ENCODE peak calls at places on chromosomes 2 and 18, in six cellular contexts. B, X, I, F, H and S are unnamed samples.

GRCh38 chr2:199749571-199749970 is 101.4 kb downstream of the FTCDNL1 start:
- DNase-seq in B (no peak), F (no peak), H (no peak), I (no peak), X (no peak), S (no peak)

GRCh38 chr2:117128471-117128870 is 686.0 kb upstream of the DDX18 start:
- DNase-seq in F (no peak), H (no peak), X (no peak), B (no peak), I (no peak), S (peak)

GRCh38 chr2:27807476-27807875 is 36.0 kb downstream of the MRPL33 start:
- DNase-seq in F (peak), H (peak), B (no peak), I (no peak), X (no peak), S (no peak)

GRCh38 chr2:56444339-56444738 is 260.5 kb downstream of the CCDC85A start:
- DNase-seq in X (no peak), H (peak), F (peak), I (no peak), B (peak), S (no peak)

GRCh38 chr2:34729845-34730244 is 1130.7 kb upstream of the FAM98A start:
- DNase-seq in I (no peak), B (no peak), F (peak), X (no peak), H (no peak), S (no peak)

GRCh38 chr2:165697727-165698620 is 96.1 kb downstream of the GALNT3 start:
- DNase-seq in I (no peak), H (no peak), X (no peak), F (peak), B (no peak), S (no peak)

GRCh38 chr2:74685408-74685807 is 31.4 kb downstream of the SEMA4F start:
- DNase-seq in F (no peak), H (no peak), X (no peak), B (no peak), I (no peak), S (peak)

GRCh38 chr2:238330391-238330790 is 10.1 kb downstream of the TRAF3IP1 start:
- DNase-seq in B (no peak), I (no peak), X (no peak), H (no peak), F (no peak), S (no peak)

GRCh38 chr2:218876562-218877219 is 4.0 kb upstream of the WNT10A start:
- DNase-seq in F (peak), X (peak), B (no peak), H (peak), I (peak), S (peak)

GRCh38 chr2:69305712-69306611 is 81.1 kb downstream of the GFPT1 start:
- DNase-seq in F (peak), X (no peak), B (no peak), H (no peak), I (no peak), S (no peak)

GRCh38 chr2:102620367-102620766 is 1.0 kb downstream of the SLC9A2 start:
- DNase-seq in I (no peak), F (no peak), H (peak), X (no peak), B (peak), S (no peak)

GRCh38 chr2:102618452-102619413 is 620 bp upstream of the SLC9A2 start:
- DNase-seq in I (no peak), B (peak), F (peak), X (peak), H (peak), S (peak)

GRCh38 chr2:102622646-102623045 is 3.3 kb downstream of the SLC9A2 start:
- DNase-seq in F (no peak), I (no peak), B (no peak), H (no peak), X (no peak), S (no peak)

GRCh38 chr2:102621630-102622029 is 2.3 kb downstream of the SLC9A2 start:
- DNase-seq in F (no peak), H (peak), X (no peak), B (peak), I (no peak), S (no peak)

DNA sequence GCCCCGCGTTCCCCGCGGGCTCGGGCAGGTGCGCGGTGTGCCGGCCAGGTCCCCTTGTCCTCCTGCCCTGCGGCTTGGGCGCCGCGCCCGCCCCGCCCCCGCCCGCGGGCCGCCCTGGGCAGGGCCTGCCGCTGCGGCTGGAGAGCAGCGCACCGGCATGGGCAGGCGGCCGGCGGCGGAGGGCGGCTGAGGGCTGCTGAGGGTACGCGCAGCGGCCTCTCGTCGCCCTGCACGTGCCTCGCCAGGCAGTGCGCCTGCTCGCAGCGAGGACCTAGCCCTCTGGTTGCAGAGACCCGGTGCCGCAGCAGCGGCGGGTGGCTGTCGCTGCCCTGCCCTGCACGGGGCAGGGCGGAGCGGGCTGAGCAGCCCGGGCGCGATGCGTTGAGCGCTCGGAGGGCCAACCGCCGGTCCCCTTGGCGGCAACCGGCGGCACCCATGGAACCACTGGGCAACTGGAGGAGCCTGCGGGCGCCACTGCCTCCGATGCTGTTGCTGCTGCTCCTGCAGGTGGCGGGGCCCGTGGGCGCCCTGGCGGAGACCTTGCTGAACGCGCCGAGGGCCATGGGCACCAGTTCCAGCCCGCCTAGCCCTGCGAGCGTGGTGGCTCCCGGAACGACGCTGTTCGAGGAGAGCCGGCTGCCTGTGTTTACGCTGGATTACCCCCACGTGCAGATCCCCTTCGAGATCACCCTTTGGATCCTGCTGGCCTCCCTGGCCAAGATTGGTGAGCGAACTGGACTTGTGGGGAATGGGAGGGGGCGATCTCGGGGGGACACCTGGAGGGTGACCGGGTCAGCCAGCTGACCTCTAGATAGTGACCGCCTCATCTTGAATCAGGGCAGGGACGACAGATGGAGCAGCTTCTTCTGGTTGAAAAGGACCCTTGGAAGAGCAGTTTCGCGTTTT is at the start of gene SLC9A2:
- DNase-seq in H (peak), I (no peak), X (peak), F (peak), B (no peak), S (peak)
- TF ChIP-seq EZH2 in H (no peak), I (no peak), X (no peak), F (peak), B (no peak), S (no peak)

GRCh38 chr18:2180586-2180985 is 390.7 kb downstream of the METTL4 start:
- DNase-seq in B (peak), H (no peak), F (no peak), I (no peak), X (no peak), S (no peak)
- H3K27ac ChIP-seq in B (peak), H (no peak), F (no peak), I (no peak), X (no peak), S (no peak)

GRCh38 chr2:234919711-234920110 is 32.1 kb upstream of the SH3BP4 start:
- DNase-seq in I (no peak), H (peak), X (no peak), F (no peak), B (peak), S (peak)
- H3K4me2 ChIP-seq in I (no peak), H (no peak), X (no peak), F (no peak), B (no peak), S (no peak)

GRCh38 chr2:62506421-62506750 is 391 bp upstream of the TMEM17 start:
- DNase-seq in B (no peak), F (no peak), H (no peak), X (no peak), I (peak), S (no peak)
- TF ChIP-seq EZH2 in B (no peak), F (peak), H (no peak), X (no peak), I (no peak), S (no peak)

DNA sequence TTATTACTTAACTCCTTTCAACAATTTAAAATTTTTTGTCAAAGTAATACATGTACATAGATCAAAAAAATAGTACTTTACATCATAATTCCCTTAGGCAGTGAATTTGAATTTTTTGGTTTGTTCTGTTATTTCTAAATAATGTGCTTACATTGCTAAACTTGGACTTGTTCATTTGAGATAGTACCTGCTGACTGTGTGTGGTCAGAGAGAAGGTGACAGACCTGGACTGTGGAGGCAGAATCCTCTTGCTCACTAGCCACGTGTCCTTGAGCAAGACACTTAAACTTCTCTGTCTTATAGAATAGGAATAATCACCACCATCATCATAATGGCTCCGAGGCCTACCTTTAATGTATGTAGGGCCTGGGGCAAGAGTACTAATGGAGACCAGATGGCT is 33.3 kb downstream of the ZNF532 start:
- DNase-seq in B (no peak), F (no peak), H (no peak), I (no peak), X (no peak), S (no peak)
- H3K27ac ChIP-seq in B (no peak), F (no peak), H (no peak), I (no peak), X (no peak), S (no peak)